ENCODE peak calls at places on chromosome 5, in seven cellular contexts. F is sigmoid colon, I is stomach, O is A549, M is ovary, X is SK-N-SH, P is K562. E is an unnamed sample.

GRCh38 chr5:158698036-158698667 is 401.6 kb downstream of the EBF1 start:
- DNase-seq in P (no peak), M (no peak), X (no peak), O (no peak), F (no peak), I (no peak), E (no peak)

GRCh38 chr5:96096724-96097123 is 135.1 kb upstream of the ELL2 start:
- DNase-seq in F (no peak), O (no peak), I (no peak), P (no peak), X (no peak), M (no peak), E (no peak)

GRCh38 chr5:162107591-162107990 is 40.0 kb downstream of the GABRG2 start:
- DNase-seq in M (no peak), O (no peak), F (no peak), X (no peak), I (no peak), P (no peak), E (no peak)

GRCh38 chr5:30849801-30850370 is 343.6 kb upstream of the CDH6 start:
- DNase-seq in O (peak; percentile 22), I (no peak), P (no peak), F (no peak), X (no peak), M (no peak), E (no peak)

GRCh38 chr5:63854076-63854475 is 108.2 kb downstream of the HTR1A start:
- DNase-seq in M (no peak), F (no peak), I (no peak), P (no peak), O (no peak), X (no peak), E (no peak)

GRCh38 chr5:9955586-9955985 is 294.1 kb downstream of the ATPSCKMT start:
- DNase-seq in F (no peak), M (no peak), I (no peak), P (no peak), O (no peak), X (no peak), E (no peak)

GRCh38 chr5:116685069-116685468 is 110.4 kb upstream of the SEMA6A start:
- DNase-seq in F (no peak), P (no peak), O (no peak), I (no peak), X (no peak), M (no peak), E (no peak)

GRCh38 chr5:166883016-166883415 is 1408.4 kb upstream of the WWC1 start:
- DNase-seq in F (no peak), M (no peak), I (no peak), O (peak; percentile 11), P (no peak), X (no peak), E (no peak)

GRCh38 chr5:180142008-180142803 is 66.8 kb downstream of the RASGEF1C start:
- DNase-seq in O (no peak), I (no peak), X (no peak), P (no peak), M (no peak), F (no peak), E (no peak)

GRCh38 chr5:92637247-92637646 is 943.8 kb downstream of the NR2F1-AS1 start:
- DNase-seq in F (no peak), M (no peak), X (no peak), P (no peak), I (no peak), O (no peak), E (no peak)

GRCh38 chr5:103866169-103866568 is 303.6 kb upstream of the NUDT12 start:
- DNase-seq in F (no peak), X (no peak), O (no peak), I (no peak), M (no peak), P (no peak), E (no peak)

GRCh38 chr5:169148066-169148740 is 152.7 kb downstream of the SLIT3 start:
- DNase-seq in I (no peak), O (no peak), X (no peak), F (no peak), M (no peak), P (no peak), E (no peak)

GRCh38 chr5:169147542-169147941 is 153.4 kb downstream of the SLIT3 start:
- DNase-seq in P (no peak), I (no peak), M (no peak), X (no peak), F (no peak), O (no peak), E (no peak)

GRCh38 chr5:169139381-169140125 is 161.4 kb downstream of the SLIT3 start:
- DNase-seq in I (peak; percentile 97), O (peak; percentile 29), P (no peak), F (no peak), X (no peak), M (peak; percentile 49), E (peak; percentile 77)

GRCh38 chr5:169146158-169146557 is 154.8 kb downstream of the SLIT3 start:
- DNase-seq in F (no peak), P (no peak), M (no peak), I (no peak), O (no peak), X (no peak), E (no peak)

DNA sequence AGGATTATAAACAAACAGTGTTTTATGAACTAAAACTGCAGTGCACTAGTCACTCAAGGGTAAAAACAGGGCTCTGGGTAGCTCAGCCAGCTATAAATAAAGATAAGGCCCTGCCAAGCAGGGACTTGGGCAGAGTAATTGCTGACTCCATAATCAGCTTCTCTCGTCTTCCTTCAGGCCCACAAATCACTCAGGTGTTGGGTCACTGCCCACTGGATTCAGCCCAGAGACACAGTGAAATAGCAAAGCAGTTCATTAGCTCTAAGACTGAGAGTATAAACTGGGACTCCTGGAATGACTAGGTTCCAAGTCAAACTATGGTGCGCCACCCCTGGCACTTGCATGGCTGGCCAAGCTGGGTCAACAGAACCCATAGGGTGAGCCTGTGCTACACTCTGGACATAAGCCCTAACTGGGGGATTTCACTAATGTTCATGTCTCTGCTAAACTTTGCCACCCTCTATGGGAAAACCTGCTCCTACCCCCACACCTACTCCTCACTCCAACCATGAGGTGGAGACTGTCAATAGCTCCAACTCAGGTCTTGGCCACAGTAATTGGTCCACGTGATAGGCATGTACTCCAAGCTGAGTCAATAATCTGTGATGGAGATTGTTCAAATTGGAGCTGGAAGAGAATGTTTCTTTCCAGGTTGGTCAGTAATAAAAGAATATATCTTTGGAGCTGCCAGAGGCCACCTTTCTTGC is 158.5 kb downstream of the SLIT3 start:
- DNase-seq in M (peak; percentile 76), F (peak; percentile 90), O (no peak), I (peak; percentile 94), X (peak; percentile 61), P (no peak), E (peak; percentile 52)
- TF ChIP-seq CTCF in M (no peak), F (no peak), O (no peak), I (no peak), X (no peak), P (no peak), E (no peak)

GRCh38 chr5:145774442-145774841 is 60.7 kb downstream of the PRELID2 start:
- DNase-seq in M (no peak), F (no peak), X (no peak), P (no peak), I (no peak), O (no peak), E (no peak)
- TF ChIP-seq EP300 in M (no peak), F (no peak), X (no peak), P (no peak), I (no peak), O (no peak), E (no peak)

GRCh38 chr5:139301766-139302499 is 8.4 kb downstream of the MATR3 start:
- DNase-seq in F (no peak), O (no peak), X (no peak), M (no peak), P (no peak), I (no peak), E (no peak)
- H3K4me1 ChIP-seq in F (peaks cover 96% of the 10 kb centered on the region), O (peaks cover 89% of the 10 kb centered on the region), X (peaks cover 4% of the 10 kb centered on the region), M (peaks cover 29% of the 10 kb centered on the region), P (peaks cover 51% of the 10 kb centered on the region), I (peaks cover 86% of the 10 kb centered on the region), E (peaks cover 100% of the 10 kb centered on the region)

DNA sequence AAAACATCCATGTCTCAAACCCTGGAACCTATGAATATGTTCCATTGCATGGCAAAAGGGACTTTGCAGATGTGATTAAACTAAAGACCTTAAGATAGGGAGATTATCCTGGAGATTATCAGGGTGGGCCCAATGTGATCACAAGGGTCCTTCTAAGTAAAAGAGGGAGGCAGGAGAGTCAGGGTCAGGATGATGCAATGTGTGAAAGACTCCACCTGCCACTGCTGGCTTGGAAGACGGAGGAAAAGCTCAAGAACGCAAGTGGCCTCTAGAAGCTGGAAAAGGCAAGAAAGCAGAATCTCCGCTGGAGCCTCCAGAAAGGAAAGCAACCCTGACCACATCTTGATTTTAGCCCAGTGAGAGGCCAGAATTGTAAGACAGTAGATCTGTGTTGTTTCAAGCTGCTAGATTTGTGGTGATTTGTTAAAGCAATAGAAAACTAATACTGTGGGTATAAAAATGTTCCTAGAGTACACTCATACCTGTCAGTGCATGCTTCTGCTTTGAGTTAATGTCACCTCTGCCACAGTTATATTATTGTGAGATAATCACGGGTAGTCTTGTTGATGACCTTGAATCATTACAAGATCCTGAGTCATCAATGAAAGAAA is 93.6 kb upstream of the TNPO1 start:
- DNase-seq in P (no peak), M (no peak), F (no peak), I (no peak), O (no peak), X (no peak), E (no peak)
- TF ChIP-seq CTCF in P (no peak), M (no peak), F (no peak), I (no peak), O (no peak), X (no peak), E (no peak)

GRCh38 chr5:14090755-14091154 is 52.4 kb upstream of the TRIO start:
- DNase-seq in I (no peak), F (no peak), X (no peak), O (no peak), M (no peak), P (no peak), E (no peak)

GRCh38 chr5:14090290-14090689 is 52.9 kb upstream of the TRIO start:
- DNase-seq in F (no peak), I (no peak), M (no peak), X (no peak), P (no peak), O (no peak), E (no peak)

GRCh38 chr5:14086261-14086660 is 56.9 kb upstream of the TRIO start:
- DNase-seq in F (no peak), P (no peak), I (no peak), X (no peak), M (no peak), O (no peak), E (no peak)

GRCh38 chr5:14089198-14089597 is 53.9 kb upstream of the TRIO start:
- DNase-seq in O (no peak), X (no peak), P (no peak), M (no peak), F (no peak), I (no peak), E (no peak)
- TF ChIP-seq EP300 in O (no peak), X (no peak), P (no peak), M (no peak), F (no peak), I (no peak), E (no peak)